ENCODE peak calls at places on chromosomes 12 and 14, in six cellular contexts. L, G, N, W, U and H are unnamed samples.

GRCh38 chr14:77037338-77037782 is 8.9 kb upstream of the IRF2BPL start:
- DNase-seq in L (no peak), G (no peak), N (no peak), W (no peak), U (no peak), H (no peak)

GRCh38 chr12:87311206-87311605 is 718.0 kb downstream of the C12orf50 start:
- DNase-seq in L (no peak), G (no peak), N (no peak), W (no peak), U (no peak), H (no peak)

GRCh38 chr12:56989866-56990610 is 16.3 kb downstream of the ZBTB39 start:
- DNase-seq in L (no peak), G (no peak), N (no peak), W (no peak), U (no peak), H (no peak)

GRCh38 chr12:107399061-107399460 is 286.5 kb upstream of the PWP1 start:
- DNase-seq in L (no peak), G (no peak), N (no peak), W (no peak), U (no peak), H (no peak)

GRCh38 chr12:14167005-14167628 is 185.7 kb upstream of the GRIN2B start:
- DNase-seq in L (no peak), G (peak; percentile 69), N (peak; percentile 60), W (peak; percentile 87), U (peak; percentile 67), H (peak; percentile 78)

GRCh38 chr14:70177092-70177491 is 11.7 kb downstream of the SLC8A3 start:
- DNase-seq in L (no peak), G (no peak), N (no peak), W (no peak), U (no peak), H (no peak)

GRCh38 chr14:68665792-68666195 is 127.1 kb downstream of the ZFP36L1 start:
- DNase-seq in L (no peak), G (no peak), N (no peak), W (peak; percentile 48), U (no peak), H (no peak)

GRCh38 chr12:132437252-132438138 is 52.5 kb upstream of the FBRSL1 start:
- DNase-seq in L (no peak), G (peak; percentile 93), N (no peak), W (no peak), U (no peak), H (no peak)

GRCh38 chr12:122963928-122964240 is 2.4 kb downstream of the ABCB9 start:
- DNase-seq in L (no peak), G (no peak), N (peak; percentile 64), W (no peak), U (no peak), H (no peak)

GRCh38 chr14:26526132-26526531 is 71.7 kb downstream of the NOVA1 start:
- DNase-seq in L (no peak), G (no peak), N (peak; percentile 77), W (no peak), U (no peak), H (no peak)

GRCh38 chr12:50283230-50283923 is at the start of gene LIMA1:
- DNase-seq in L (peak; percentile 83), G (peak; percentile 96), N (peak; percentile 73), W (peak; percentile 95), U (peak; percentile 94), H (peak; percentile 85)

GRCh38 chr14:90177537-90178189 is 78.7 kb upstream of the PSMC1 start:
- DNase-seq in L (no peak), G (no peak), N (peak; percentile 3), W (no peak), U (no peak), H (no peak)

GRCh38 chr12:121279507-121279915 is 17.0 kb downstream of the CAMKK2 start:
- DNase-seq in L (no peak), G (no peak), N (peak; percentile 70), W (no peak), U (no peak), H (no peak)

GRCh38 chr12:64679487-64679983 is 69.2 kb downstream of the RASSF3 start:
- DNase-seq in L (peak; percentile 68), G (no peak), N (peak; percentile 80), W (peak; percentile 40), U (peak; percentile 90), H (peak; percentile 99)

GRCh38 chr14:100955201-100955600 is 51.7 kb upstream of the RTL1 start:
- DNase-seq in L (no peak), G (no peak), N (peak; percentile 78), W (no peak), U (no peak), H (no peak)

GRCh38 chr12:68040450-68041075 is 51.3 kb downstream of the IFNG-AS1 start:
- DNase-seq in L (peak; percentile 49), G (peak; percentile 82), N (peak; percentile 77), W (peak; percentile 85), U (peak; percentile 85), H (peak; percentile 82)